ENCODE peak calls at places on chromosomes 6 and 20, in seven cellular contexts. C is upper lobe of right lung, Z is lower leg skin, P is neural crest cell, G is fibroblast of lung, H is HL-60, X is BE2C. Y is an unnamed sample.

GRCh38 chr6:111087106-111087835 is at the start of gene SLC16A10:
- DNase-seq in X (peak), P (peak), H (peak), G (peak), Z (peak), C (peak), Y (peak)

GRCh38 chr6:158852312-158853071 is 33.3 kb upstream of the EZR start:
- DNase-seq in H (no peak), Z (no peak), G (peak), P (no peak), X (no peak), C (no peak), Y (no peak)

GRCh38 chr20:33463332-33464101 is 20.0 kb upstream of the SNTA1 start:
- DNase-seq in C (no peak), P (no peak), X (no peak), Z (no peak), H (no peak), G (no peak), Y (no peak)

GRCh38 chr6:147103641-147104040 is 100.6 kb upstream of the STXBP5 start:
- DNase-seq in X (no peak), P (no peak), H (no peak), G (no peak), Z (no peak), C (no peak), Y (no peak)

GRCh38 chr6:134372603-134373281 is 54.8 kb upstream of the SGK1 start:
- DNase-seq in G (peak), P (no peak), X (no peak), H (peak), C (no peak), Z (peak), Y (no peak)

GRCh38 chr20:49697071-49697470 is 16.6 kb downstream of the B4GALT5 start:
- DNase-seq in Z (no peak), X (no peak), P (no peak), G (no peak), C (peak), H (no peak), Y (no peak)

GRCh38 chr20:22984008-22984407 is 51.1 kb upstream of the SSTR4 start:
- DNase-seq in G (no peak), Z (no peak), X (no peak), C (no peak), P (no peak), H (no peak), Y (no peak)

GRCh38 chr20:17993546-17993945 is 24.7 kb downstream of the MGME1 start:
- DNase-seq in H (no peak), P (no peak), G (no peak), X (no peak), C (no peak), Z (no peak), Y (no peak)

GRCh38 chr6:150622941-150623874 is 23.5 kb downstream of the PLEKHG1 start:
- DNase-seq in Z (no peak), C (no peak), X (no peak), H (no peak), P (no peak), G (no peak), Y (no peak)

GRCh38 chr6:72968704-72969103 is 256.6 kb downstream of the KHDC1L start:
- DNase-seq in X (no peak), P (no peak), H (no peak), Z (no peak), G (peak), C (no peak), Y (no peak)

GRCh38 chr6:74871757-74872156 is 334.1 kb downstream of the COL12A1 start:
- DNase-seq in G (peak), Z (no peak), P (no peak), X (no peak), C (no peak), H (no peak), Y (no peak)

GRCh38 chr6:73547046-73547445 is 26.2 kb upstream of the EEF1A1 start:
- DNase-seq in H (no peak), Z (no peak), X (no peak), G (no peak), P (no peak), C (no peak), Y (no peak)

GRCh38 chr20:23225407-23226060 is 125.1 kb upstream of the NXT1 start:
- DNase-seq in H (peak), C (no peak), X (no peak), G (peak), Z (peak), P (no peak), Y (no peak)

GRCh38 chr6:49453221-49453620 is 9.8 kb downstream of the MMUT start:
- DNase-seq in G (no peak), Z (no peak), P (no peak), H (no peak), C (no peak), X (no peak), Y (no peak)

GRCh38 chr6:37878150-37878710 is 58.7 kb downstream of the ZFAND3 start:
- DNase-seq in H (no peak), C (no peak), G (peak), X (no peak), Z (no peak), P (no peak), Y (no peak)

GRCh38 chr6:39886871-39887270 is 47.4 kb downstream of the MOCS1 start:
- DNase-seq in H (no peak), C (no peak), P (no peak), Z (no peak), G (no peak), X (no peak), Y (no peak)

GRCh38 chr6:87670707-87671106 is 31.3 kb downstream of the AKIRIN2 start:
- DNase-seq in X (no peak), G (no peak), P (no peak), H (no peak), C (no peak), Z (no peak), Y (no peak)

GRCh38 chr6:144939926-144940325 is 654.8 kb downstream of the UTRN start:
- DNase-seq in H (no peak), X (no peak), C (no peak), P (no peak), G (peak), Z (no peak), Y (no peak)

GRCh38 chr6:44158770-44159228 is at the start of gene CAPN11:
- DNase-seq in H (no peak), Z (no peak), P (no peak), X (no peak), C (no peak), G (no peak), Y (no peak)

GRCh38 chr6:129498950-129499870 is 210.8 kb downstream of the ARHGAP18 start:
- DNase-seq in X (no peak), G (peak), P (no peak), C (no peak), Z (no peak), H (peak), Y (no peak)

GRCh38 chr6:84597238-84597875 is 167.0 kb downstream of the TBX18 start:
- DNase-seq in Z (no peak), H (no peak), C (no peak), X (no peak), P (no peak), G (no peak), Y (no peak)

GRCh38 chr20:41261790-41262717 is 55.5 kb downstream of the ZHX3 start:
- DNase-seq in P (no peak), G (no peak), H (no peak), X (no peak), C (no peak), Z (no peak), Y (no peak)

GRCh38 chr6:26363882-26364825 is 844 bp upstream of the BTN3A2 start:
- DNase-seq in G (peak), X (no peak), H (no peak), P (no peak), Z (no peak), C (no peak), Y (no peak)

GRCh38 chr20:37992802-37993538 is 40.3 kb downstream of the TTI1 start:
- DNase-seq in G (peak), H (peak), C (no peak), P (no peak), X (no peak), Z (no peak), Y (no peak)
- TF ChIP-seq CTCF in G (peak), H (peak), C (peak), P (peak), X (peak), Z (no peak), Y (peak)

GRCh38 chr6:117188627-117189201 is 76.6 kb upstream of the VGLL2 start:
- DNase-seq in P (no peak), C (no peak), X (no peak), G (no peak), Z (no peak), H (no peak), Y (no peak)
- TF ChIP-seq CTCF in P (peak), C (peak), X (peak), G (peak), Z (no peak), H (peak), Y (peak)

GRCh38 chr6:167351656-167352354 is 26.9 kb downstream of the TTLL2 start:
- DNase-seq in Z (no peak), X (no peak), P (no peak), C (no peak), G (no peak), H (no peak), Y (no peak)
- TF ChIP-seq CTCF in Z (no peak), X (no peak), P (no peak), C (no peak), G (no peak), H (no peak), Y (peak)

DNA sequence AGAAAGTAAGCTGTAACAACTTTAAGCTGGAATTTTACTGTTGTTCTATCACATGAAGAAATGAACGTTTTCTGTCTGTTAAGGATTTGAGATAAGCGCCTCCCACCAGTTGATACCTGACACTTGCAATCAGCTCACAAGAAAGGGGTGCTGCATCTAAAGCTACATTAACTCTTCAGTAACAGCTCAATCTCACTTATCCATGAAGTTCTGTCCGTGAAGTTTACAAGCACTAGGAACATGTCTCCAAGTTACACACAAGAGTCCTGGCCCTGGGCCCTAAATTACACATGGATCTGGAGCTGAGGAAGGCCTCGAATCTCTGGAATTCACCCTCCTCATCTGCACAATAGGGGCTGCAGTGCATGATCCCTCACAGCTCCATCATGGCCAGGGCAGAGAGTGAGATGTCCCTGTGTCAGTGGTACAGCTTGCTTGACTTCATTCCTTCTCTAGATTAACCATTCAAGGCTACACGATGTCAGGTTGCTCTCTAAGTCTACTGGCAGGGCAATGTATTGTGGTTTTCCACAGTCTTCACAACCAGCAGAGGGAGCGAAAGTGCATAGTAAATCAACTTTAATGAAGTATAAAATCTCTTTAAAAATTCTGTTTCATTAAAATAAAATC is 182.4 kb upstream of the MCHR2 start:
- DNase-seq in C (no peak), Z (no peak), H (no peak), P (no peak), G (peak), X (peak), Y (no peak)
- TF ChIP-seq CTCF in C (peak), Z (no peak), H (no peak), P (peak), G (peak), X (peak), Y (no peak)

DNA sequence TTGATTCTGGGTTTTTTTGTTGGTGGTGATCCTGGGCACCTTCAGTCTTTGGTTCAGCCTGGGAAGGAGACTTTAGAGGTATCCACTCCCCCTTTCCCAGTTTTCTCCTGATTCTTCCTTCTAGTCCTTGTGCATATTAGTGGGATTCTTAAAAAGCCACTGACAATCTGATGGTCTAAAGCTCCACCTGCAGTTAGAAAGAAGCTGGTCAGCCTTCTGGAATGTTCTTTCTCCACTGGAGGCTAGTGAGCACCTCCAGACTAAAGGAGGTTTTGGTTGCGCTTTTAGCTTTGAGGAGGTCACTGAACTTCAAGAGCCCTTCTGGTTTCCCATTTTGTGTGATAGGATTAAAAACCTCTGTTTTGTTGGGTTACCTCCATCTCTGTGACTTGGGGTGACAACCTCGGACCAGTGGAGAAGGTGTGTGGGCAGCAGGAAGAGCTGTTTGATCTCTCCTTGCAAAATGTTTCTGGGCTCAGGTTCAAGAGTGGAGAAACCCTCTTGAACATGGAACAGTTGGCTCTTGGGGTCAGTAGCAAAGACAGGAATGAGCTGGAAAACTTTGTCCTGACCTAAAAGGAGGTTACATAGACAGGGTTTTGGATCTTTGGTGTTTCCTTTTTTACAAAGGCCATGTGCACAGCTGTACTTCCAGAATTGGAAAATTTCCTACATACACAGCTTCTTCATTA is 29.0 kb downstream of the JARID2 start:
- DNase-seq in P (no peak), G (peak), X (no peak), C (no peak), H (no peak), Z (no peak), Y (no peak)
- TF ChIP-seq CTCF in P (no peak), G (peak), X (no peak), C (peak), H (no peak), Z (no peak), Y (no peak)

Y was measured in mesothelial cell of epicardium.